ENCODE peak calls at places on chromosomes 13 and 19, in six cellular contexts. D is cardiac muscle cell, F is Calu3, M is neural crest cell, Q is thyroid gland, U is osteoblast. T is an unnamed sample.
A peak's percentile ranks its signal among the peaks of the same experiment; 100 is the strongest.

GRCh38 chr13:113946409-113947181 is 27.3 kb downstream of the C13orf46 start:
- DNase-seq in D (no peak), F (no peak), M (no peak), Q (no peak), U (peak; percentile 88), T (no peak)

GRCh38 chr13:46296920-46297319 is 85.2 kb downstream of the LRRC63 start:
- DNase-seq in D (peak; percentile 95), F (no peak), M (no peak), Q (no peak), U (peak; percentile 58), T (peak; percentile 20)

GRCh38 chr13:57946361-57946760 is 314.8 kb downstream of the PCDH17 start:
- DNase-seq in D (peak; percentile 0), F (no peak), M (no peak), Q (no peak), U (no peak), T (no peak)

GRCh38 chr19:57934820-57935665 is at the start of gene ZNF418:
- DNase-seq in D (peak; percentile 89), F (no peak), M (peak; percentile 53), Q (peak; percentile 68), U (peak; percentile 95), T (peak; percentile 90)

GRCh38 chr19:5949792-5950305 is 28.1 kb downstream of the RANBP3 start:
- DNase-seq in D (no peak), F (no peak), M (no peak), Q (peak; percentile 95), U (peak; percentile 35), T (peak; percentile 43)

GRCh38 chr13:113297370-113297871 is 382 bp downstream of the LAMP1 start:
- DNase-seq in D (no peak), F (no peak), M (no peak), Q (peak; percentile 36), U (peak; percentile 51), T (peak; percentile 32)

GRCh38 chr19:32041681-32042292 is 303.6 kb upstream of the ZNF507 start:
- DNase-seq in D (peak; percentile 56), F (no peak), M (peak; percentile 62), Q (peak; percentile 58), U (no peak), T (peak; percentile 2)

GRCh38 chr19:34230833-34231232 is 23.5 kb upstream of the GARRE1 start:
- DNase-seq in D (no peak), F (no peak), M (no peak), Q (no peak), U (no peak), T (no peak)

GRCh38 chr13:75217949-75218348 is 264.0 kb downstream of the TBC1D4 start:
- DNase-seq in D (peak; percentile 73), F (no peak), M (no peak), Q (no peak), U (peak; percentile 43), T (no peak)

GRCh38 chr13:91313103-91313502 is 34.4 kb upstream of the MIR17HG start:
- DNase-seq in D (peak; percentile 30), F (no peak), M (no peak), Q (no peak), U (no peak), T (peak; percentile 2)

GRCh38 chr19:3766520-3766919 is 4.0 kb downstream of the MRPL54 start:
- DNase-seq in D (no peak), F (no peak), M (no peak), Q (no peak), U (no peak), T (no peak)

GRCh38 chr19:39568604-39569003 is 28.6 kb upstream of the EID2 start:
- DNase-seq in D (peak; percentile 3), F (peak; percentile 25), M (no peak), Q (no peak), U (no peak), T (peak; percentile 22)

GRCh38 chr19:53517114-53517741 is 20.7 kb upstream of the ZNF331 start:
- DNase-seq in D (no peak), F (no peak), M (no peak), Q (no peak), U (no peak), T (no peak)

GRCh38 chr13:113029487-113030258 is 60.7 kb downstream of the MCF2L start:
- DNase-seq in D (peak; percentile 18), F (peak; percentile 44), M (peak; percentile 86), Q (peak; percentile 32), U (no peak), T (no peak)

GRCh38 chr19:869245-870177 is 10.0 kb downstream of the CFD start:
- DNase-seq in D (peak; percentile 96), F (peak; percentile 64), M (no peak), Q (no peak), U (peak; percentile 100), T (peak; percentile 83)

GRCh38 chr19:33240181-33240771 is 14.6 kb upstream of the SLC7A10 start:
- DNase-seq in D (no peak), F (no peak), M (no peak), Q (no peak), U (no peak), T (no peak)

GRCh38 chr19:55809381-55810058 is 22.3 kb downstream of the NLRP11 start:
- DNase-seq in D (peak; percentile 48), F (peak; percentile 56), M (no peak), Q (peak; percentile 32), U (no peak), T (peak; percentile 38)

GRCh38 chr19:19338082-19338481 is 17.5 kb downstream of the MAU2 start:
- DNase-seq in D (no peak), F (no peak), M (no peak), Q (no peak), U (peak; percentile 100), T (no peak)

GRCh38 chr19:6737284-6737872 is at the start of gene GPR108:
- DNase-seq in D (peak; percentile 100), F (peak; percentile 98), M (peak; percentile 97), Q (peak; percentile 100), U (peak; percentile 100), T (peak; percentile 100)

GRCh38 chr13:105806335-105806920 is 729.0 kb downstream of the EFNB2 start:
- DNase-seq in D (peak; percentile 13), F (no peak), M (no peak), Q (no peak), U (no peak), T (no peak)

GRCh38 chr13:97280478-97280877 is 58.3 kb downstream of the MBNL2 start:
- DNase-seq in D (no peak), F (no peak), M (no peak), Q (no peak), U (no peak), T (peak; percentile 42)

GRCh38 chr13:24654741-24655140 is 25.5 kb upstream of the ATP12A start:
- DNase-seq in D (peak; percentile 47), F (no peak), M (no peak), Q (no peak), U (no peak), T (no peak)

GRCh38 chr13:79423801-79424642 is 18.0 kb upstream of the RBM26 start:
- DNase-seq in D (peak; percentile 71), F (no peak), M (no peak), Q (no peak), U (no peak), T (peak; percentile 64)

GRCh38 chr19:40743926-40744325 is 6.4 kb downstream of the ACTMAP start:
- DNase-seq in D (no peak), F (no peak), M (no peak), Q (no peak), U (peak; percentile 77), T (no peak)

GRCh38 chr19:40742477-40742876 is 7.8 kb downstream of the ACTMAP start:
- DNase-seq in D (no peak), F (no peak), M (no peak), Q (no peak), U (no peak), T (no peak)

GRCh38 chr19:40745402-40745780 is 4.9 kb downstream of the ACTMAP start:
- DNase-seq in D (peak; percentile 86), F (no peak), M (no peak), Q (no peak), U (peak; percentile 79), T (no peak)

GRCh38 chr19:40747536-40747935 is 2.7 kb downstream of the ACTMAP start:
- DNase-seq in D (no peak), F (no peak), M (no peak), Q (no peak), U (no peak), T (no peak)

DNA sequence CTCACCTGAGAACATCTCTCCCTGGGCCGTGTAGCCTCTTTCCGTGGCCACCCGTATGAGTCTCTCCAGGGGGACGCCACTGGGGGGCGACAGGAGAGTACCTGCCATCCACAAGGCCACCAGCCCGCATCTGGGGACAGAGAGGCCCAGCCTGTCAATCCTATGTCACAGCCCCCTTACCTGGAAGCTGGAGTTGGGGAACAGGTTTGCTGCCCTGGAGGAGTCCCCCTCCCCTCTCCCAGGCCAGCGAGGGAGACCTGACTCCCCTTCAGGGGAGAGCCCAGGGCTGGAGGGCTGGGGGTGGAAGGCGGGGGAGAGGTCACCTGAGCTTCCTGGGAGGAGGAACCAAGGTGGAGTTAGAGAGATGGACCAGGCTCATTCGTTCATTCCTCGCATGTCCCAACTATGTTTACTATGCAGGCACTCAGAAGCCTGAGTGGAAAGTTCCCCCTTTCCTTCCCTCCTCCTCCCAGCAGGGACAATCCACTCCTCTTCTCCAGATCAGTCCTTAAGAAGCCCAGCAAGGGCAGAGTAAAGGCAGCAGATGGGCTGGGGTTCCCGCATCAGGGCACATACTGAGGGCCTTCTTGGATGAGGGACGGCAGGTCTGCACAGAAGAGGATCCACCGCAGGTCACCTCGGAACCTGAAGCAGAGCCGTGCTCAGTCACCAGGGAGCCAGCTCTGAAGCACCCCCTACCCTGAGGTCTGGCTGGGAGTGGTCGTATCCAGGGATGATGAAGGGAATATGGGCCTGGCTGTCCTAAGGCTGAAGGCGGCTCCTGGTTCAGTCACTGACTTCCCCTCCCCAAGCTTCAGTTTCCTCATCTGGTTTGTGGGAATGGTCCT is 5.5 kb downstream of the ACTMAP start:
- DNase-seq in D (no peak), F (no peak), M (no peak), Q (peak; percentile 62), U (no peak), T (no peak)
- TF ChIP-seq CTCF in D (no peak), F (no peak), M (no peak), Q (no peak), U (no peak), T (no peak)

GRCh38 chr19:13238891-13239534 is 88.8 kb downstream of the IER2 start:
- DNase-seq in D (no peak), F (no peak), M (no peak), Q (no peak), U (peak; percentile 82), T (no peak)

GRCh38 chr19:13241321-13242104 is 91.3 kb downstream of the IER2 start:
- DNase-seq in D (no peak), F (peak; percentile 30), M (no peak), Q (no peak), U (peak; percentile 89), T (no peak)

GRCh38 chr19:13244920-13245319 is 94.7 kb downstream of the IER2 start:
- DNase-seq in D (no peak), F (no peak), M (no peak), Q (no peak), U (peak; percentile 46), T (no peak)

GRCh38 chr19:13243971-13244370 is 93.8 kb downstream of the IER2 start:
- DNase-seq in D (no peak), F (no peak), M (no peak), Q (no peak), U (peak; percentile 83), T (no peak)

GRCh38 chr19:13240312-13241022 is 90.3 kb downstream of the IER2 start:
- DNase-seq in D (no peak), F (no peak), M (no peak), Q (no peak), U (peak; percentile 26), T (no peak)
- TF ChIP-seq CTCF in D (no peak), F (no peak), M (no peak), Q (no peak), U (no peak), T (no peak)

GRCh38 chr19:10861118-10861651 is 10.2 kb upstream of the CARM1 start:
- DNase-seq in D (peak; percentile 45), F (peak; percentile 29), M (peak; percentile 44), Q (no peak), U (peak; percentile 72), T (peak; percentile 51)
- TF ChIP-seq CTCF in D (peak; percentile 50), F (peak; percentile 18), M (peak; percentile 55), Q (peak; percentile 10), U (peak; percentile 54), T (peak; percentile 57)

GRCh38 chr19:44689290-44690130 is 9.4 kb upstream of the CEACAM16 start:
- DNase-seq in D (peak; percentile 84), F (peak; percentile 91), M (peak; percentile 84), Q (peak; percentile 82), U (peak; percentile 88), T (peak; percentile 76)
- TF ChIP-seq CTCF in D (peak; percentile 88), F (peak; percentile 99), M (peak; percentile 95), Q (peak; percentile 85), U (peak; percentile 85), T (peak; percentile 91)

T was measured in epithelial cell of esophagus.